ENCODE peak calls at places on chromosome 5, in eight cellular contexts. U, G, J, I, B, X, Y and Z are unnamed samples.

GRCh38 chr5:172311026-172311425 is 27.5 kb upstream of the UBTD2 start:
- DNase-seq in U (no peak), G (no peak), J (no peak), I (no peak), B (no peak), X (no peak), Y (no peak), Z (no peak)

GRCh38 chr5:95808686-95809413 is 13.7 kb downstream of the GLRX start:
- DNase-seq in U (peak; percentile 52), G (peak; percentile 76), J (peak; percentile 89), I (no peak), B (peak; percentile 59), X (peak; percentile 90), Y (no peak), Z (peak; percentile 43)

GRCh38 chr5:160457255-160457654 is 35.6 kb downstream of the PTTG1 start:
- DNase-seq in U (no peak), G (no peak), J (no peak), I (peak; percentile 55), B (no peak), X (no peak), Y (no peak), Z (no peak)

GRCh38 chr5:160030631-160031377 is 21.9 kb downstream of the TTC1 start:
- DNase-seq in U (peak; percentile 10), G (no peak), J (no peak), I (no peak), B (no peak), X (no peak), Y (no peak), Z (peak; percentile 6)

GRCh38 chr5:69367697-69368279 is 1.5 kb downstream of the AK6 start:
- DNase-seq in U (no peak), G (no peak), J (no peak), I (no peak), B (no peak), X (no peak), Y (no peak), Z (no peak)

GRCh38 chr5:74903165-74903787 is 37.1 kb upstream of the FAM169A start:
- DNase-seq in U (no peak), G (peak; percentile 13), J (no peak), I (peak; percentile 81), B (no peak), X (no peak), Y (peak; percentile 34), Z (peak; percentile 35)

GRCh38 chr5:151556808-151557207 is 34.3 kb downstream of the FAT2 start:
- DNase-seq in U (no peak), G (no peak), J (no peak), I (no peak), B (no peak), X (no peak), Y (no peak), Z (no peak)

GRCh38 chr5:178288373-178289368 is 56.1 kb upstream of the PHYKPL start:
- DNase-seq in U (no peak), G (peak; percentile 7), J (no peak), I (peak; percentile 61), B (no peak), X (no peak), Y (no peak), Z (no peak)

GRCh38 chr5:170439944-170440269 is 50.7 kb upstream of the KCNMB1 start:
- DNase-seq in U (no peak), G (no peak), J (no peak), I (no peak), B (no peak), X (no peak), Y (no peak), Z (no peak)

DNA sequence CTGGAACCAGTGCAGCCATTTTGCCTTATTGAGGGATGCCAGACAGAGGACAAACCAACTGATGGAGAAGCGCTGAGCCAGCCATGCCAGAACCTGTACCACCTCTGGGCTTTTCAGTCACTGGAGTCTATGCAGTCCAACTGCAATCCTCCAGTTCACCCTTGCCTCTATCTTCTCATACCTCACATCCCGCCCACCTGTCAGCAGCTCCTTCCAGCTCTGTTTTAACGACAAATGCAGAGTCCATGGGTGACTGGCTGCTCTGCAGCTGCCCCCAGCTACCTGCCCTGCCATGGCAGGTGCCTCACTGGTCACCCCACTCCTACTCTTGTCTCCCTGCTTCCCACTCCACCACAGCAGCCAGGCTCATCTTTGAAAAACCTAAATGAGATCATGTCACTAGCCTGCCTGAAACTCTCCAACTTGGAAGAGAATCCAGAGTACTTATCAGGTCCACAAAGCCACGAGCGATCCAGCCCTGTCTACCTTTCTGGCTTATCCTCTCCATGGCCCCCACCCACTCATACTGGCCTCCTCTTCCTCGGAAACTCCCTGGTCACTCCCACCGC is 14.0 kb upstream of the ACSL6 start:
- DNase-seq in U (no peak), G (no peak), J (no peak), I (no peak), B (no peak), X (no peak), Y (no peak), Z (no peak)
- H3K27ac ChIP-seq in U (no peak overlapping the region), G (no peak overlapping the region), J (no peak overlapping the region), I (no peak overlapping the region), B (no peak overlapping the region), X (no peak overlapping the region), Y (no peak overlapping the region), Z (no peak overlapping the region)

GRCh38 chr5:67878911-67879310 is 336.6 kb upstream of the PIK3R1 start:
- DNase-seq in U (no peak), G (no peak), J (no peak), I (no peak), B (no peak), X (no peak), Y (no peak), Z (no peak)
- H3K27ac ChIP-seq in U (no peak overlapping the region), G (peak overlapping the region; percentile 7), J (no peak overlapping the region), I (no peak overlapping the region), B (no peak overlapping the region), X (no peak overlapping the region), Y (no peak overlapping the region), Z (no peak overlapping the region)

GRCh38 chr5:139297439-139298133 is 4.0 kb downstream of the MATR3 start:
- DNase-seq in U (no peak), G (no peak), J (no peak), I (no peak), B (no peak), X (no peak), Y (no peak), Z (no peak)
- H3K27ac ChIP-seq in U (no peak overlapping the region), G (no peak overlapping the region), J (no peak overlapping the region), I (no peak overlapping the region), B (no peak overlapping the region), X (no peak overlapping the region), Y (no peak overlapping the region), Z (no peak overlapping the region)

DNA sequence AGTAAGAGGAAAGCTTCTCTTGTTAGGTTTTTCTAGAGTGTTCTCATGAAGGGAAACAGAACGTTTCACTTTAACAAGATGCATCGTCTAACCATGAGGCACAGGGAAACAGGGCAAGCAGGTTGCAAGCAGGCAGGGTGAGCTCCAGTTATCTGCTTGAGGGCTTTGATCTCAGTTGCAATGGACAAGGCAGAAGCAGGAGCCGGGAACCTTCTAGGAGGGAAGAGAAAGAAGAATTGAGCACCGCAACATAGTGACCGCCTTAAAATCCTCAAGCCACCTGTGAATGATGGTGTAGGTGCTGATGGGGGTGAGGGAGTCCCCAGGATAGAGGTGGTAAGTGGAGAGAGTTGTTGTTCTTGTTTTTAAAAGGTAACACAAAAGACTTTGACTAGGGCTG is 22.9 kb upstream of the ZSWIM6 start:
- DNase-seq in U (no peak), G (no peak), J (no peak), I (no peak), B (no peak), X (no peak), Y (no peak), Z (no peak)
- H3K27ac ChIP-seq in U (no peak overlapping the region), G (no peak overlapping the region), J (no peak overlapping the region), I (no peak overlapping the region), B (no peak overlapping the region), X (no peak overlapping the region), Y (no peak overlapping the region), Z (no peak overlapping the region)

GRCh38 chr5:54214747-54215146 is 95.6 kb downstream of the ARL15 start:
- DNase-seq in U (no peak), G (no peak), J (no peak), I (no peak), B (no peak), X (no peak), Y (no peak), Z (no peak)
- H3K27ac ChIP-seq in U (no peak overlapping the region), G (no peak overlapping the region), J (no peak overlapping the region), I (no peak overlapping the region), B (no peak overlapping the region), X (no peak overlapping the region), Y (no peak overlapping the region), Z (no peak overlapping the region)

DNA sequence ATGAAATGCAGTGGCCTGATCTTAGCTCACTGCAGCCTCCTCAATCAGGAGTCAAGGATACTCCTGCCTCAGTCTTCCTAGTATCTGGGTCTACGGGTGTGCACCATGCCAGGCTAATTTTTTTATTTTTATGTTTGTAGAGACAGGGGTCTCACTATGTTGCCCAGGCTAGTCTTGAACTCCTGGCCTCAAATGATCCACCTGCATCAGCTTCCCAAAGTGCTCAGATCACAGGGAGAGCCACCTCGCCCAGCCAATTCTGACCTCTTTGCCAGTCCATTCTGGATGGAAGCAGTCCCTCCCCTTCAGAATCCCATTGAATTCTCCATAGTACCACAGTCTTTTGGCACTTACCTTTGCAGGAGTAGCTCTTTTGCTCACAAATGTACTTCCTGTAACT is 1.7 kb upstream of the CANX start:
- DNase-seq in U (no peak), G (no peak), J (no peak), I (no peak), B (no peak), X (no peak), Y (no peak), Z (no peak)
- H3K27ac ChIP-seq in U (no peak overlapping the region), G (peak overlapping the region; percentile 98), J (peak overlapping the region; percentile 97), I (no peak overlapping the region), B (peak overlapping the region; percentile 89), X (no peak overlapping the region), Y (no peak overlapping the region), Z (peak overlapping the region; percentile 97)

DNA sequence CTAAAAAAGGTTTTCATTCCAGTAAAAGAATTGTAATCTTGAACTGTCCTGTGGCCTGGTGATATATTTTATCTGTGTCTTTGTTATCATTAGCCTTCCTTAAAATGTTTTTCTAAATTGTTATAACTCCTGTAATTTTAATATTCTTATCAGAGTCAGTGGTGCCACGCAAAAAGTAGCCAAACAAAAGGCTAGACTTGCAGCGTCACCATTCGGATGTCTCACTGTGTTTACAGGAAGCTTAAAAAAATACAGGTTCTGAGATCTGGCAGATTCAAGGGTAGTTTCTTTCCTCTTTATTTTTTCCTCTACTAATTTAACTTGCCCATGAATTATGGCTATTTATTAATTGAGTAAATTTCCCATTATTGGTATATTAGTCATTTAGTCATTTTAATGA is 362.3 kb downstream of the MAT2B start:
- DNase-seq in U (peak; percentile 65), G (no peak), J (no peak), I (no peak), B (no peak), X (no peak), Y (no peak), Z (peak; percentile 70)
- H3K27ac ChIP-seq in U (no peak overlapping the region), G (no peak overlapping the region), J (no peak overlapping the region), I (no peak overlapping the region), B (no peak overlapping the region), X (no peak overlapping the region), Y (no peak overlapping the region), Z (no peak overlapping the region)

GRCh38 chr5:71483355-71483754 is 27.9 kb downstream of the BDP1 start:
- DNase-seq in U (peak; percentile 92), G (no peak), J (no peak), I (peak; percentile 60), B (no peak), X (no peak), Y (no peak), Z (peak; percentile 48)
- H3K27ac ChIP-seq in U (no peak overlapping the region), G (no peak overlapping the region), J (no peak overlapping the region), I (peak overlapping the region; percentile 3), B (no peak overlapping the region), X (no peak overlapping the region), Y (no peak overlapping the region), Z (no peak overlapping the region)